ENCODE peak calls at places on chromosomes 7 and 10, in nine cellular contexts. K is prostate gland, R is IMR-90, D is uterus, U is tibial nerve, Z is adrenal gland, G is transverse colon, H is HCT116, F is breast epithelium. E is an unnamed sample.

GRCh38 chr10:31129261-31129660 is 97.6 kb upstream of the ZNF438 start:
- DNase-seq in F (no peak), H (no peak), G (peak), D (peak), U (no peak), R (peak), Z (no peak), K (no peak), E (no peak)

GRCh38 chr10:100338434-100339036 is 8.5 kb upstream of the SCD start:
- DNase-seq in K (peak), H (peak), D (peak), R (peak), G (peak), F (peak), U (peak), Z (peak), E (peak)

GRCh38 chr10:112713411-112713810 is 236.6 kb upstream of the TCF7L2 start:
- DNase-seq in F (no peak), K (no peak), H (no peak), Z (no peak), U (no peak), R (peak), D (no peak), G (no peak), E (no peak)

GRCh38 chr10:67609996-67610793 is 85.8 kb downstream of the CTNNA3 start:
- DNase-seq in G (no peak), K (no peak), Z (no peak), R (peak), F (no peak), H (no peak), U (no peak), D (no peak), E (no peak)

GRCh38 chr7:114082934-114083647 is 164.3 kb upstream of the PPP1R3A start:
- DNase-seq in K (no peak), R (no peak), Z (peak), G (peak), H (no peak), U (peak), D (peak), F (no peak), E (no peak)

GRCh38 chr7:11327633-11328032 is 354.0 kb downstream of the PHF14 start:
- DNase-seq in G (no peak), Z (no peak), H (no peak), U (no peak), K (no peak), F (no peak), R (no peak), D (no peak), E (no peak)

GRCh38 chr7:148356303-148356702 is 234.3 kb upstream of the C7orf33 start:
- DNase-seq in H (no peak), G (no peak), R (no peak), K (no peak), F (no peak), U (peak), Z (peak), D (no peak), E (no peak)

GRCh38 chr7:24395512-24395911 is 111.5 kb downstream of the NPY start:
- DNase-seq in G (no peak), R (no peak), D (no peak), H (no peak), K (no peak), F (no peak), U (no peak), Z (no peak), E (no peak)

GRCh38 chr7:90708841-90709317 is 112.8 kb downstream of the CDK14 start:
- DNase-seq in D (no peak), R (no peak), F (no peak), K (no peak), U (no peak), G (peak), Z (no peak), H (peak), E (peak)

GRCh38 chr10:67839957-67840356 is 2.0 kb upstream of the DNAJC12 start:
- DNase-seq in K (no peak), R (peak), U (no peak), G (no peak), D (no peak), H (no peak), F (no peak), Z (no peak), E (no peak)

GRCh38 chr10:70054902-70055301 is 2.3 kb downstream of the MACROH2A2 start:
- DNase-seq in U (no peak), G (no peak), Z (no peak), K (no peak), F (no peak), H (no peak), D (no peak), R (no peak), E (no peak)

GRCh38 chr10:62456611-62457101 is 82.5 kb downstream of the ZNF365 start:
- DNase-seq in H (no peak), F (no peak), R (peak), G (peak), K (no peak), D (no peak), Z (no peak), U (peak), E (no peak)

GRCh38 chr10:106401161-106401560 is 763.3 kb downstream of the SORCS1 start:
- DNase-seq in R (peak), Z (no peak), D (no peak), G (no peak), U (no peak), H (no peak), F (no peak), K (no peak), E (no peak)

GRCh38 chr10:75616076-75616475 is 184.7 kb downstream of the LRMDA start:
- DNase-seq in K (no peak), R (no peak), H (no peak), Z (no peak), U (no peak), F (no peak), G (no peak), D (no peak), E (no peak)

GRCh38 chr10:132707776-132708171 is 78.2 kb downstream of the NKX6-2 start:
- DNase-seq in D (no peak), H (no peak), F (peak), G (no peak), Z (no peak), K (no peak), U (no peak), R (no peak), E (no peak)

GRCh38 chr7:10475940-10476641 is 497.6 kb upstream of the PHF14 start:
- DNase-seq in Z (no peak), H (no peak), F (no peak), R (no peak), D (no peak), U (no peak), G (no peak), K (no peak), E (no peak)

GRCh38 chr10:97676770-97677581 is 10.1 kb downstream of the AVPI1 start:
- DNase-seq in U (no peak), H (no peak), R (peak), D (peak), G (peak), F (no peak), Z (peak), K (no peak), E (peak)

GRCh38 chr10:142371-142770 is 7.1 kb downstream of the ZMYND11 start:
- DNase-seq in F (no peak), H (no peak), R (no peak), Z (no peak), U (no peak), D (no peak), G (no peak), K (no peak), E (no peak)

GRCh38 chr10:79159785-79160184 is 91.0 kb downstream of the ZMIZ1 start:
- DNase-seq in Z (peak), D (peak), U (no peak), F (no peak), G (no peak), R (peak), H (no peak), K (no peak), E (no peak)

GRCh38 chr7:134991469-134992339 is 5.4 kb downstream of the AGBL3 start:
- DNase-seq in F (no peak), R (no peak), G (no peak), U (no peak), H (no peak), D (no peak), Z (no peak), K (no peak), E (no peak)

GRCh38 chr7:4699897-4700296 is 17.8 kb downstream of the FOXK1 start:
- DNase-seq in R (no peak), U (no peak), G (no peak), Z (no peak), K (no peak), D (no peak), H (no peak), F (no peak), E (no peak)

GRCh38 chr7:150733734-150734095 is 3.5 kb upstream of the GIMAP5 start:
- DNase-seq in R (no peak), H (no peak), Z (no peak), F (no peak), D (no peak), K (no peak), G (no peak), U (no peak), E (no peak)

GRCh38 chr7:16702433-16702832 is 51.1 kb upstream of the TSPAN13 start:
- DNase-seq in R (no peak), H (no peak), U (no peak), Z (no peak), G (no peak), F (no peak), K (no peak), D (no peak), E (no peak)

GRCh38 chr7:74544706-74545469 is 91.2 kb downstream of the GTF2IRD1 start:
- DNase-seq in Z (no peak), D (no peak), G (peak), F (no peak), U (no peak), H (peak), K (peak), R (peak), E (peak)

GRCh38 chr7:135359633-135360032 is 126.0 kb downstream of the STRA8 start:
- DNase-seq in F (no peak), G (no peak), Z (no peak), U (no peak), H (no peak), K (no peak), R (no peak), D (no peak), E (no peak)

GRCh38 chr7:154677454-154677853 is 325.5 kb downstream of the PAXIP1 start:
- DNase-seq in R (no peak), G (no peak), Z (no peak), D (no peak), H (no peak), U (no peak), K (no peak), F (no peak), E (no peak)

GRCh38 chr10:59085641-59086502 is 90.6 kb upstream of the PHYHIPL start:
- DNase-seq in F (no peak), G (no peak), K (no peak), U (no peak), D (no peak), R (no peak), Z (no peak), H (no peak), E (no peak)

GRCh38 chr7:30332549-30332948 is 48.2 kb downstream of the ZNRF2 start:
- DNase-seq in K (no peak), U (no peak), F (no peak), R (no peak), D (no peak), G (no peak), Z (no peak), H (no peak), E (no peak)

GRCh38 chr7:140671966-140672365 is 779 bp upstream of the ADCK2 start:
- DNase-seq in G (no peak), D (no peak), U (no peak), F (no peak), H (no peak), Z (no peak), R (no peak), K (no peak), E (no peak)

GRCh38 chr7:123712619-123713018 is 36.2 kb downstream of the WASL start:
- DNase-seq in K (no peak), Z (no peak), G (no peak), R (peak), H (no peak), D (no peak), F (no peak), U (no peak), E (no peak)

GRCh38 chr10:11181996-11182395 is 164.3 kb downstream of the CELF2 start:
- DNase-seq in G (no peak), Z (no peak), R (no peak), U (peak), D (no peak), K (no peak), F (no peak), H (no peak), E (no peak)

GRCh38 chr7:5478568-5479045 is 55.0 kb upstream of the TNRC18 start:
- DNase-seq in H (no peak), G (no peak), Z (no peak), U (no peak), D (no peak), R (no peak), K (no peak), F (no peak), E (no peak)

GRCh38 chr10:60733189-60733815 is 45.0 kb upstream of the CDK1 start:
- DNase-seq in R (no peak), D (no peak), K (peak), U (no peak), F (peak), Z (peak), H (peak), G (peak), E (peak)

GRCh38 chr10:43409385-43410109 is 561 bp upstream of the HNRNPF start:
- DNase-seq in K (no peak), H (no peak), D (no peak), G (peak), R (no peak), U (no peak), F (no peak), Z (peak), E (peak)

GRCh38 chr10:132387723-132388210 is 9.2 kb upstream of the PWWP2B start:
- DNase-seq in G (peak), U (peak), R (peak), H (no peak), F (peak), Z (peak), K (no peak), D (peak), E (peak)

GRCh38 chr10:61608255-61609040 is 54.3 kb upstream of the CABCOCO1 start:
- DNase-seq in H (no peak), G (no peak), R (no peak), K (no peak), Z (no peak), F (no peak), U (no peak), D (no peak), E (no peak)

DNA sequence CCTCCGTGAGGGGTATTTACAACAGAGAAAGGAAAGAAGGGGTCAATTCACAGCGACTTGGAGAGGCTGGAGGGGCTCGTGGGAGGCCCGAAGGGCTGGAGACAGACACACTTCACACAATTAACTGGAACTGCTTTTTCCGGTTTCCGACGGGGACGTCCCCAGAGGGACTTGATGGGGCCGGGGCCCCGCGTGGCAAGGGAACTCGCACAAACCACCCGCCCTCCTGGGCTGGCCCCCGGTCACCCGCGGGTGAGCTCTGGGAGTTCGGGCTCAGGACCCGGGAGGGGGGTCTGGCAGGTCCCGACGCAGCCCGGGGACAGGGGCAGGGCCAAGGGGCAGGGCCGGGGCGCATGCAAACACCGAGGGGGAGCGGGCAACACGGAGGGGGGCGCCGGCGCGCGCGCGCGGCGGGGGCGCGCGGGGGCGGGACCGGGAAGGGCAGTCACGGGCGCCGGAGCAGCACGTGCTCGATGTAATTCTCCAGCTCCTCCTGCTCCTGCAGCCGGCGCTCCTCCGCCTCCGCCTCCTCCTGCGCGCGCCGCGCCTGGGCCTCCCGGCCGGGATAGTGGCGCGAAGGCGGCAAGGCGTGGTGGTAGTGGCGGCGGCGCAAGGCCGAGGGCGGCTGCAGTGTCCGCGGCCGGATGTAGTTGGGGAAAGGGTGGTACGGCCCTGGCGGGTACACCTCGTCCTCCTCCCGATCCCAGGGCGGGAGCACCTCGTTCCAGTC is 2.7 kb downstream of the VGF start:
- DNase-seq in U (no peak), D (no peak), Z (no peak), F (no peak), H (no peak), G (peak), K (no peak), R (peak), E (no peak)
- TF ChIP-seq POLR2A in U (no peak), D (no peak), Z (no peak), F (no peak), H (peak), G (no peak), K (no peak), R (no peak), E (no peak)

DNA sequence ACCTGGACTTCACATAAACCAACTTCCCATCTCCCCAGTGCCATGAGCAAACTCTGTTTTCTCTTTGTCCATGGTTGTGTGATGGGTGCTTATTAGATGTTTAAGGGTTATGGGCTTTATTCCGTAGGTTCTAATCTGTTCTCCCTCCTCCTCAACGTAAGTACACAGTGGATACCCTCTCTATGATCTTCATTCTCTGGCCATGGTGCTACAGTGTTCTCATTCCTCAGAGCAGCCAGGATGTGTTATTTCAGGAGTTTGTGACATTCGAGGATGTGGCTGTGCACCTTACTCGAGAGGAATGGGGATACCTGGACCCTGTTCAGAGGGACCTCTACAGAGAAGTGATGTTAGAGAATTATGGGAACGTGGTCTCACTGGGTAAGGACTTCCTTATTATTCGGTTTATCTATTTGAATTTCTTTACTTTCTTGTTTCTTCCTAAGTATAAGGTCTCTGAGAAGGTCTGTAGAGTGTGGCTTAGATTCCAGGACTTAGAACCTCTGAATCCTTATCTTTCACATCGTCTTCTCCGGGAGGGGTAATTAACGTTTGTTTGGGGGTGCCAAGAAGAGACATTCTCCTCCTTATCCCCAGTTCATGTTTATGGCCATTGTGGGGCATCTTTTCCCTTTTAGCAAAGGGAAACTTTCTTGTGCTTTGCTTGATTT is 3.8 kb downstream of the ZNF655 start:
- DNase-seq in G (no peak), U (no peak), D (no peak), F (no peak), R (no peak), H (no peak), K (no peak), Z (no peak), E (no peak)
- TF ChIP-seq CTCF in G (no peak), U (no peak), D (no peak), F (no peak), R (no peak), H (no peak), K (no peak), Z (no peak), E (no peak)

GRCh38 chr7:101828308-101829020 is 11.0 kb downstream of the CUX1 start:
- DNase-seq in Z (peak), U (no peak), H (no peak), D (no peak), G (no peak), F (no peak), K (no peak), R (no peak), E (no peak)
- TF ChIP-seq POLR2A in Z (no peak), U (no peak), H (no peak), D (no peak), G (no peak), F (no peak), K (no peak), R (no peak), E (no peak)

DNA sequence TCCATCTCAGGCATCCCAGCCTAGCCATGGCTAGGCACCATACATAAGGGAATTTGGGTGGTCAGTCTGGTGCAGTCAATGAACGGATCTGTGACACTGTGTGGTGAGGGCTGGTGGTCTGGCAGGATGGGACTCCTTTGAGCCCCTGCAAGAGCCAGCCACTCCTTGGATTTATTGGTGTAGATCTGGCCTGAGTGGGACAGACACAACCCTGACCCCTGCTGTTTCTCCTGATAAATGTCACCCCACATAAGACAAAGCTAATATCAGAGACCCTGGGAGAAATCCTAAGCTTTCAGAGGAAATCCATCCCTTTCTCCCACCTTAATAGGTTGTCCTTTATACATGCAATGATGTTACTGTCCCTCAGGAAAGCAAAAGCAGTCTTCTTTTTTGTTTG is 2.3 kb downstream of the FBXO24 start:
- DNase-seq in Z (no peak), H (no peak), F (no peak), G (no peak), R (peak), U (no peak), K (no peak), D (no peak), E (no peak)
- TF ChIP-seq CTCF in Z (peak), H (peak), F (no peak), G (peak), R (peak), U (peak), K (peak), D (no peak), E (peak)

GRCh38 chr10:50326757-50327701 is 75.7 kb upstream of the ASAH2 start:
- DNase-seq in U (no peak), H (no peak), F (no peak), G (no peak), Z (peak), R (peak), D (peak), K (peak), E (no peak)
- TF ChIP-seq POLR2A in U (no peak), H (no peak), F (no peak), G (no peak), Z (no peak), R (no peak), D (no peak), K (no peak), E (no peak)

DNA sequence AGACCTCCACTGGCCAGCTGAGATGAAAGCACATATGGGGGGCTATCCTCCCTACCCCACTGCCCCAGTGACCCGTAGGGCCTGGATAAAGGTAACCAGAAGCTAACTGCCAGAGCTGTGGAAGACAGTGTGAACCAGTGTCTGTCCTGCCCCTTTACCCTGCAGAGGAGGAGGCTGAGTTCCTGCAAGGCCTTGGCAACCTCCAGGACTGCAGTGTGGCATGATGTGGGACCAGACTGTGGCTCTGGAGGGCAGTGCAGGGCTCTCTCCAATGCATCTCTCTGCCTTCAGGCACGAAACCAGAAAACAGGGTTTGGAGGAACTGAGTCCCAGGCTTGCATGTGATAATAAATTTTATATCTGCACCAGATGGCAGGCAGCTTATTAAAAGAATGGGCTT is 93.1 kb downstream of the EPC1 start:
- DNase-seq in D (no peak), F (no peak), U (no peak), R (no peak), K (no peak), H (no peak), Z (no peak), G (no peak), E (no peak)
- TF ChIP-seq CTCF in D (no peak), F (no peak), U (no peak), R (no peak), K (no peak), H (no peak), Z (no peak), G (no peak), E (no peak)